ENCODE peak calls at places on chromosomes 4 and X, in nine cellular contexts. C is RKO; T is SW480; S is CD8-positive, alpha-beta T cell; B is AG20443; G is DMS153; I is BJ; F is GM06990; V is central memory CD4-positive, alpha-beta T cell. W is an unnamed sample.

GRCh38 chr4:98557497-98557896 is 100.9 kb downstream of the TSPAN5 start:
- DNase-seq in I (no peak), V (no peak), F (no peak), S (no peak), T (no peak), B (no peak), C (no peak), G (no peak), W (no peak)

GRCh38 chr4:70885174-70885573 is 17.0 kb upstream of the MOB1B start:
- DNase-seq in S (no peak), C (peak), B (no peak), V (no peak), F (no peak), I (no peak), T (no peak), G (no peak), W (no peak)

GRCh38 chrX:41459714-41460113 is 12.6 kb downstream of the NYX start:
- DNase-seq in B (no peak), S (no peak), G (no peak), F (no peak), V (no peak), C (no peak), I (no peak), T (no peak), W (no peak)

GRCh38 chr4:87939978-87940690 is 35.4 kb upstream of the SPP1 start:
- DNase-seq in B (no peak), G (no peak), I (no peak), F (no peak), T (no peak), S (no peak), V (no peak), C (no peak), W (no peak)

GRCh38 chr4:67886281-67886680 is 2.5 kb upstream of the TMPRSS11D start:
- DNase-seq in G (no peak), C (peak), I (no peak), S (no peak), B (no peak), V (no peak), T (no peak), F (no peak), W (no peak)

GRCh38 chrX:48493890-48494364 is 14.9 kb upstream of the PORCN start:
- DNase-seq in B (peak), V (no peak), T (peak), G (no peak), C (no peak), I (no peak), F (no peak), S (no peak), W (no peak)

GRCh38 chr4:6945052-6945409 is 35.4 kb downstream of the TBC1D14 start:
- DNase-seq in F (no peak), C (no peak), I (no peak), S (no peak), G (no peak), V (no peak), B (no peak), T (no peak), W (no peak)

GRCh38 chr4:82517043-82517442 is 44.7 kb downstream of the TMEM150C start:
- DNase-seq in T (no peak), S (no peak), B (no peak), C (no peak), I (no peak), F (no peak), V (no peak), G (no peak), W (no peak)

GRCh38 chr4:3299538-3300197 is 6.8 kb downstream of the RGS12 start:
- DNase-seq in B (no peak), I (no peak), T (no peak), G (no peak), F (no peak), S (no peak), C (no peak), V (no peak), W (no peak)

GRCh38 chr4:78721739-78722138 is 54.4 kb upstream of the BMP2K start:
- DNase-seq in G (no peak), F (no peak), V (no peak), S (no peak), I (no peak), T (no peak), B (no peak), C (no peak), W (no peak)

GRCh38 chrX:143854006-143854405 is 29.9 kb upstream of the UBE2NL start:
- DNase-seq in T (peak), B (peak), F (no peak), C (peak), I (peak), S (no peak), G (no peak), V (no peak), W (no peak)

GRCh38 chrX:9878141-9878875 is 88.8 kb upstream of the CLDN34 start:
- DNase-seq in I (no peak), V (no peak), C (no peak), F (no peak), B (no peak), S (no peak), T (no peak), G (no peak), W (no peak)

GRCh38 chrX:108309144-108309543 is 129.1 kb downstream of the COL4A6 start:
- DNase-seq in G (no peak), V (no peak), S (no peak), I (no peak), B (no peak), T (peak), C (peak), F (no peak), W (no peak)

GRCh38 chr4:162010362-162010761 is 153.4 kb downstream of the FSTL5 start:
- DNase-seq in C (no peak), T (no peak), V (no peak), S (no peak), G (no peak), I (no peak), F (no peak), B (no peak), W (no peak)

GRCh38 chrX:97416461-97416860 is 532.8 kb downstream of the RPA4 start:
- DNase-seq in T (no peak), B (no peak), F (no peak), C (no peak), S (no peak), I (no peak), V (no peak), G (no peak), W (no peak)

GRCh38 chr4:112604590-112604989 is 32.1 kb downstream of the ZGRF1 start:
- DNase-seq in S (peak), C (peak), F (no peak), V (peak), G (no peak), B (peak), T (peak), I (peak), W (peak)

GRCh38 chr4:180261346-180261745 is 1981.9 kb upstream of the TENM3 start:
- DNase-seq in B (no peak), I (no peak), F (no peak), C (no peak), V (no peak), T (no peak), S (no peak), G (no peak), W (no peak)

GRCh38 chr4:154294951-154295350 is 196.6 kb downstream of the DCHS2 start:
- DNase-seq in I (no peak), B (no peak), S (no peak), T (no peak), F (no peak), G (no peak), V (no peak), C (no peak), W (no peak)

GRCh38 chrX:30637874-30638793 is 15.1 kb upstream of the GK start:
- DNase-seq in G (no peak), T (no peak), F (no peak), B (no peak), S (no peak), C (no peak), I (no peak), V (no peak), W (no peak)

GRCh38 chrX:17788439-17788838 is 51.1 kb downstream of the SCML1 start:
- DNase-seq in S (peak), B (peak), C (peak), T (peak), I (peak), G (peak), F (no peak), V (peak), W (no peak)

GRCh38 chr4:151922306-151922705 is 161.5 kb upstream of the GATB start:
- DNase-seq in T (no peak), V (no peak), F (no peak), I (no peak), C (no peak), S (no peak), G (no peak), B (peak), W (no peak)

GRCh38 chr4:133151681-133152329 is 2.7 kb downstream of the PCDH10 start:
- DNase-seq in S (no peak), C (no peak), B (peak), V (no peak), T (no peak), I (no peak), F (no peak), G (no peak), W (no peak)

GRCh38 chr4:138910914-138911336 is 104.7 kb upstream of the NOCT start:
- DNase-seq in I (peak), C (no peak), V (no peak), F (no peak), S (no peak), T (peak), B (peak), G (peak), W (peak)

GRCh38 chr4:155529197-155529596 is 137.5 kb upstream of the GUCY1A1 start:
- DNase-seq in F (no peak), G (no peak), B (peak), T (no peak), V (no peak), S (no peak), I (no peak), C (no peak), W (no peak)

GRCh38 chrX:110395877-110396276 is 37.2 kb downstream of the RTL9 start:
- DNase-seq in I (no peak), T (no peak), S (no peak), B (no peak), V (no peak), F (no peak), C (no peak), G (no peak), W (no peak)

GRCh38 chr4:170009291-170009690 is 16.9 kb downstream of the MFAP3L start:
- DNase-seq in G (no peak), V (no peak), C (no peak), F (no peak), T (no peak), S (no peak), B (no peak), I (no peak), W (no peak)

GRCh38 chrX:107626916-107627315 is 1.4 kb upstream of the PRPS1 start:
- DNase-seq in G (no peak), S (no peak), V (no peak), B (no peak), T (no peak), F (no peak), C (no peak), I (no peak), W (no peak)

GRCh38 chr4:156779046-156779445 is 192.6 kb downstream of the PDGFC start:
- DNase-seq in I (no peak), T (no peak), V (no peak), B (no peak), C (no peak), G (no peak), F (no peak), S (no peak), W (no peak)

GRCh38 chrX:32533848-32534247 is 677.5 kb downstream of the DMD start:
- DNase-seq in G (no peak), V (no peak), T (no peak), B (no peak), S (no peak), F (no peak), I (no peak), C (no peak), W (no peak)

GRCh38 chr4:145155268-145155870 is 25.0 kb downstream of the OTUD4 start:
- DNase-seq in I (no peak), T (no peak), F (no peak), B (no peak), G (no peak), C (no peak), S (no peak), V (no peak), W (no peak)

GRCh38 chr4:7752649-7753048 is 187.0 kb downstream of the AFAP1 start:
- DNase-seq in T (no peak), S (no peak), V (no peak), G (no peak), I (no peak), F (no peak), C (no peak), B (no peak), W (no peak)

GRCh38 chrX:39242187-39242586 is 440.9 kb downstream of the MID1IP1 start:
- DNase-seq in T (peak), F (no peak), G (no peak), V (peak), B (peak), C (peak), S (peak), I (no peak), W (peak)

GRCh38 chr4:15003891-15004700 is 1.8 kb downstream of the CPEB2 start:
- DNase-seq in F (peak), I (no peak), G (no peak), V (peak), T (peak), B (peak), C (peak), S (peak), W (peak)

GRCh38 chrX:150547511-150548115 is 20.8 kb upstream of the MTM1 start:
- DNase-seq in F (peak), B (peak), I (no peak), G (peak), T (peak), C (no peak), S (no peak), V (no peak), W (peak)

W was measured in prostate gland.